ENCODE peak calls at places on chromosomes 4 and X, in six cellular contexts. One of them, this sample, is unnamed.

GRCh38 chr4:70365479-70365878 is 4.9 kb downstream of the SMR3A start:
- DNase-seq in astrocyte of the hippocampus: no peak
- DNase-seq in stimulated activated CD4-positive, alpha-beta T cell treated with anti-CD3 and anti-CD28 coated beads, Interleukin-4, amount 100 ng/mL, for 48 hours: no peak
- DNase-seq in left lobe of liver: no peak
- DNase-seq in NAMALWA: no peak
- DNase-seq in GDM1: no peak
- DNase-seq in this sample: no peak

GRCh38 chrX:47568656-47569295 is 7.8 kb downstream of the ARAF start:
- DNase-seq in left lobe of liver: no peak
- DNase-seq in GDM1: no peak
- DNase-seq in NAMALWA: peak
- DNase-seq in stimulated activated CD4-positive, alpha-beta T cell treated with anti-CD3 and anti-CD28 coated beads, Interleukin-4, amount 100 ng/mL, for 48 hours: peak
- DNase-seq in astrocyte of the hippocampus: no peak
- DNase-seq in this sample: no peak

GRCh38 chr4:177229331-177229730 is 80.3 kb upstream of the NEIL3 start:
- DNase-seq in stimulated activated CD4-positive, alpha-beta T cell treated with anti-CD3 and anti-CD28 coated beads, Interleukin-4, amount 100 ng/mL, for 48 hours: no peak
- DNase-seq in NAMALWA: no peak
- DNase-seq in GDM1: no peak
- DNase-seq in astrocyte of the hippocampus: peak
- DNase-seq in left lobe of liver: no peak
- DNase-seq in this sample: no peak

GRCh38 chrX:15468036-15468435 is 25.1 kb downstream of the PIR start:
- DNase-seq in stimulated activated CD4-positive, alpha-beta T cell treated with anti-CD3 and anti-CD28 coated beads, Interleukin-4, amount 100 ng/mL, for 48 hours: no peak
- DNase-seq in GDM1: no peak
- DNase-seq in NAMALWA: peak
- DNase-seq in left lobe of liver: no peak
- DNase-seq in astrocyte of the hippocampus: peak
- DNase-seq in this sample: peak

GRCh38 chr4:20809796-20810195 is 109.5 kb downstream of the PACRGL start:
- DNase-seq in stimulated activated CD4-positive, alpha-beta T cell treated with anti-CD3 and anti-CD28 coated beads, Interleukin-4, amount 100 ng/mL, for 48 hours: no peak
- DNase-seq in astrocyte of the hippocampus: no peak
- DNase-seq in NAMALWA: no peak
- DNase-seq in left lobe of liver: no peak
- DNase-seq in GDM1: no peak
- DNase-seq in this sample: no peak

GRCh38 chr4:88728146-88728545 is 30.5 kb upstream of the NAP1L5 start:
- DNase-seq in stimulated activated CD4-positive, alpha-beta T cell treated with anti-CD3 and anti-CD28 coated beads, Interleukin-4, amount 100 ng/mL, for 48 hours: no peak
- DNase-seq in astrocyte of the hippocampus: no peak
- DNase-seq in GDM1: no peak
- DNase-seq in left lobe of liver: no peak
- DNase-seq in NAMALWA: no peak
- DNase-seq in this sample: no peak

GRCh38 chr4:111400736-111401135 is 744.5 kb upstream of the FAM241A start:
- DNase-seq in NAMALWA: no peak
- DNase-seq in GDM1: no peak
- DNase-seq in left lobe of liver: no peak
- DNase-seq in astrocyte of the hippocampus: peak
- DNase-seq in stimulated activated CD4-positive, alpha-beta T cell treated with anti-CD3 and anti-CD28 coated beads, Interleukin-4, amount 100 ng/mL, for 48 hours: no peak
- DNase-seq in this sample: no peak

GRCh38 chr4:89294583-89295244 is 12.9 kb downstream of the GPRIN3 start:
- DNase-seq in NAMALWA: peak
- DNase-seq in astrocyte of the hippocampus: no peak
- DNase-seq in GDM1: peak
- DNase-seq in stimulated activated CD4-positive, alpha-beta T cell treated with anti-CD3 and anti-CD28 coated beads, Interleukin-4, amount 100 ng/mL, for 48 hours: no peak
- DNase-seq in left lobe of liver: no peak
- DNase-seq in this sample: no peak

GRCh38 chr4:126251169-126251568 is 936.4 kb downstream of the FAT4 start:
- DNase-seq in GDM1: no peak
- DNase-seq in astrocyte of the hippocampus: no peak
- DNase-seq in NAMALWA: no peak
- DNase-seq in stimulated activated CD4-positive, alpha-beta T cell treated with anti-CD3 and anti-CD28 coated beads, Interleukin-4, amount 100 ng/mL, for 48 hours: no peak
- DNase-seq in left lobe of liver: no peak
- DNase-seq in this sample: no peak